ENCODE peak calls at places on chromosome 14, in five cellular contexts. X is nephron progenitor cell, I is cardiac fibroblast, A is kidney glomerular epithelial cell, Y is endothelial cell. O is an unnamed sample.

GRCh38 chr14:73752297-73752992 is 38.3 kb upstream of the PNMA1 start:
- DNase-seq in X (no peak), A (no peak), I (peak; percentile 87), Y (no peak), O (no peak)

GRCh38 chr14:90045608-90046007 is 16.2 kb upstream of the KCNK13 start:
- DNase-seq in Y (no peak), A (no peak), X (no peak), I (no peak), O (no peak)

GRCh38 chr14:69580009-69580577 is 5.4 kb upstream of the CCDC177 start:
- DNase-seq in X (peak; percentile 44), A (peak; percentile 35), I (peak; percentile 98), Y (peak; percentile 63), O (no peak)

GRCh38 chr14:70926187-70926830 is 19.1 kb downstream of the PCNX1 start:
- DNase-seq in A (no peak), Y (no peak), I (no peak), X (no peak), O (no peak)

GRCh38 chr14:50399251-50400032 is 2.8 kb upstream of the CDKL1 start:
- DNase-seq in I (peak; percentile 28), A (peak; percentile 67), Y (no peak), X (no peak), O (no peak)

GRCh38 chr14:104682107-104682593 is 7.3 kb upstream of the INF2 start:
- DNase-seq in I (peak; percentile 59), X (peak; percentile 40), Y (no peak), A (no peak), O (no peak)

GRCh38 chr14:92687681-92688433 is 60.6 kb downstream of the LGMN start:
- DNase-seq in I (no peak), A (no peak), X (peak; percentile 58), Y (peak; percentile 29), O (peak; percentile 78)

GRCh38 chr14:66045572-66046021 is 440.6 kb upstream of the CCDC196 start:
- DNase-seq in Y (peak; percentile 44), I (peak; percentile 90), X (no peak), A (no peak), O (no peak)

GRCh38 chr14:30389901-30390394 is 169.0 kb upstream of the G2E3 start:
- DNase-seq in Y (no peak), X (no peak), A (no peak), I (no peak), O (no peak)

GRCh38 chr14:70857499-70857895 is 48.2 kb upstream of the MAP3K9 start:
- DNase-seq in Y (no peak), X (no peak), A (no peak), I (no peak), O (no peak)

GRCh38 chr14:22394616-22395015 is 194.4 kb downstream of the DAD1 start:
- DNase-seq in X (no peak), A (peak; percentile 28), Y (no peak), I (no peak), O (no peak)

GRCh38 chr14:101230161-101230850 is 326.8 kb upstream of the RTL1 start:
- DNase-seq in A (no peak), X (no peak), I (no peak), Y (no peak), O (no peak)

GRCh38 chr14:92964124-92965109 is 41.5 kb downstream of the CHGA start:
- DNase-seq in I (no peak), A (no peak), Y (no peak), X (no peak), O (no peak)